ENCODE peak calls at places on chromosomes 6 and 20, in seven cellular contexts. X is body of pancreas, V is psoas muscle, J is RWPE2, U is Panc1, S is ovary, Y is lower lobe of right lung. P is an unnamed sample.

GRCh38 chr20:19590382-19590781 is 167.7 kb upstream of the RIN2 start:
- DNase-seq in U (no peak), X (no peak), V (no peak), J (no peak), S (no peak), Y (no peak), P (no peak)

GRCh38 chr20:34953960-34954359 is 1.6 kb downstream of the GSS start:
- DNase-seq in U (no peak), J (no peak), S (no peak), X (no peak), V (no peak), Y (no peak), P (no peak)

GRCh38 chr6:15547379-15547778 is 115.4 kb downstream of the DTNBP1 start:
- DNase-seq in S (no peak), Y (no peak), V (no peak), J (no peak), X (no peak), U (no peak), P (peak; percentile 50)

GRCh38 chr6:144510859-144511258 is 225.7 kb downstream of the UTRN start:
- DNase-seq in V (no peak), S (no peak), J (no peak), U (no peak), X (no peak), Y (no peak), P (no peak)

GRCh38 chr6:107185570-107185969 is 70.3 kb upstream of the BEND3 start:
- DNase-seq in Y (no peak), S (peak; percentile 37), J (no peak), U (no peak), X (no peak), V (no peak), P (no peak)

GRCh38 chr6:34560366-34561226 is 4.5 kb upstream of the SPDEF start:
- DNase-seq in X (no peak), Y (no peak), U (no peak), S (no peak), V (no peak), J (no peak), P (no peak)

GRCh38 chr6:17820055-17820454 is 113.3 kb upstream of the NUP153 start:
- DNase-seq in V (no peak), X (no peak), S (no peak), Y (no peak), J (no peak), U (no peak), P (no peak)

GRCh38 chr6:87066449-87067288 is 28.2 kb downstream of the CGA start:
- DNase-seq in U (peak; percentile 30), J (no peak), X (peak; percentile 45), Y (no peak), S (peak; percentile 37), V (no peak), P (peak; percentile 45)

GRCh38 chr6:166346449-166346848 is 4.1 kb upstream of the SFT2D1 start:
- DNase-seq in U (no peak), Y (no peak), X (no peak), J (no peak), V (no peak), S (no peak), P (no peak)

GRCh38 chr6:8579372-8579771 is 144.0 kb upstream of the SLC35B3 start:
- DNase-seq in X (no peak), S (no peak), V (no peak), U (no peak), Y (no peak), J (no peak), P (no peak)

GRCh38 chr6:2855061-2855519 is 13.4 kb upstream of the SERPINB1 start:
- DNase-seq in U (no peak), V (no peak), S (no peak), X (no peak), Y (no peak), J (no peak), P (no peak)

GRCh38 chr6:149049230-149049629 is 268.3 kb upstream of the TAB2 start:
- DNase-seq in U (no peak), S (no peak), V (no peak), X (no peak), Y (no peak), J (no peak), P (no peak)

GRCh38 chr6:43842231-43842794 is 72.3 kb downstream of the VEGFA start:
- DNase-seq in Y (no peak), J (no peak), X (no peak), U (no peak), V (no peak), S (no peak), P (no peak)

GRCh38 chr6:22251331-22251730 is 45.5 kb downstream of the PRL start:
- DNase-seq in J (no peak), X (no peak), S (no peak), V (no peak), U (no peak), Y (no peak), P (no peak)

GRCh38 chr20:53959849-53960585 is 110.4 kb downstream of the BCAS1 start:
- DNase-seq in S (no peak), U (no peak), Y (no peak), X (no peak), V (no peak), J (no peak), P (no peak)

GRCh38 chr6:137832110-137832509 is 34.9 kb upstream of the TNFAIP3 start:
- DNase-seq in J (no peak), U (no peak), X (no peak), V (no peak), Y (no peak), S (no peak), P (no peak)

GRCh38 chr6:100622907-100623692 is 158.4 kb upstream of the SIM1 start:
- DNase-seq in S (no peak), U (no peak), V (no peak), X (no peak), J (no peak), Y (no peak), P (peak; percentile 15)

GRCh38 chr6:113449051-113449450 is 408.1 kb upstream of the MARCKS start:
- DNase-seq in U (no peak), Y (no peak), X (no peak), V (no peak), J (no peak), S (no peak), P (no peak)

GRCh38 chr20:36344517-36345132 is 38.5 kb downstream of the DLGAP4 start:
- DNase-seq in J (peak; percentile 84), U (no peak), S (peak; percentile 36), Y (no peak), X (peak; percentile 46), V (no peak), P (peak; percentile 6)

GRCh38 chr6:113936093-113936934 is 34.6 kb downstream of the HDAC2 start:
- DNase-seq in Y (no peak), U (peak; percentile 69), V (no peak), J (no peak), S (no peak), X (no peak), P (peak; percentile 41)

GRCh38 chr6:71421611-71422010 is 133.0 kb downstream of the OGFRL1 start:
- DNase-seq in X (no peak), Y (no peak), S (no peak), U (no peak), V (no peak), J (no peak), P (no peak)
- H3K27ac ChIP-seq in X (peak overlapping the region; percentile 95), Y (peak overlapping the region; percentile 94), S (no peak overlapping the region), U (peak overlapping the region; percentile 96), V (peak overlapping the region; percentile 95), J (no peak overlapping the region), P (no peak overlapping the region)

DNA sequence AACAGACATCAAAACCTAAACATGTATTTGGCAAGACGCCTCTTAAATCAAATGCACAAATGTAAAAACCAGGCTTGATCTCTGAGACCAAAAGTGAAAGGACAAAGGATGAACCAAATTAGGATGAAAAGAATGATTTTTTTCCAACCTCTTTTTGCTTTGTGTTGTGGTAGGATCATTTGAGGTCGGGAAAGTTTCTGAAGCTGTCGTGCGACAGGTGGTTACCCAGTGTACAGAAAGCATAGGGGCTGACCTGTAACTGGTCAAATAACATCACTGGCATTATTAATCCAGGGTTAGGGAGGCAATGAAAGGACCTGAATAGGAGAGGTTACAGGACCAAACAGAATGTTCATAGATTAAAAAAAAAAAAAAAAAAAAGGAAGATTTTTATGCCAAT is 18.1 kb upstream of the NOL7 start:
- DNase-seq in J (no peak), X (no peak), U (no peak), Y (no peak), V (no peak), S (no peak), P (no peak)
- TF ChIP-seq CTCF in J (no peak), X (no peak), U (no peak), Y (no peak), V (no peak), S (no peak), P (no peak)

DNA sequence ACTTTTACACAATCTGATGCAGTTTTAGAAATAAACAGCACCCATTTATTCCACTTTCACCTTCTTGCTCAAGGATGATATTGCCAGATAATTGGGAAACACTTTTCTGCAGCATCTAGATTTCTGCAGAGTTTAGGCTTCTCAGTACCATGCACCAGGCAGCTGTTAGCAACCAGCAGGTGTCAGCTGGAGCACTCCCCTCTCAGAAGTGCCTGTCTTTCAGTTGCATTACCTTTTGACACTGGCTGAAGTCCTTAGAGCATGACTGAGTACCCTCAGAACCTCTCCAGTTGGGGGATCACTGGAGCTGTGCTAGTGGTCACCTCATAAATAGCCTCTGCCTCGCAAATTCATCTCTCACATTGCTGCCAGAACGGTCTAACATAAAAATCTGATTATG is 91.2 kb downstream of the DNAH8 start:
- DNase-seq in X (no peak), S (no peak), Y (no peak), V (no peak), U (no peak), J (no peak), P (no peak)
- H3K27me3 ChIP-seq in X (no peaks in the 10 kb centered on the region), S (no peaks in the 10 kb centered on the region), Y (no peaks in the 10 kb centered on the region), V (peaks cover 3% of the 10 kb centered on the region), U (peaks cover 31% of the 10 kb centered on the region), J (no peaks in the 10 kb centered on the region), P (no peaks in the 10 kb centered on the region)

GRCh38 chr6:117544725-117545124 is 57.6 kb downstream of the GOPC start:
- DNase-seq in U (no peak), J (no peak), Y (no peak), S (no peak), X (no peak), V (no peak), P (no peak)

GRCh38 chr6:117545161-117545595 is 57.1 kb downstream of the GOPC start:
- DNase-seq in V (no peak), X (no peak), J (peak; percentile 87), U (peak; percentile 77), S (no peak), Y (no peak), P (no peak)

GRCh38 chr6:117547688-117548621 is 54.4 kb downstream of the GOPC start:
- DNase-seq in U (no peak), J (no peak), X (peak; percentile 66), V (peak; percentile 78), S (peak; percentile 43), Y (peak; percentile 54), P (no peak)

GRCh38 chr6:117548797-117549301 is 53.5 kb downstream of the GOPC start:
- DNase-seq in U (no peak), V (no peak), X (no peak), Y (no peak), J (no peak), S (no peak), P (no peak)

DNA sequence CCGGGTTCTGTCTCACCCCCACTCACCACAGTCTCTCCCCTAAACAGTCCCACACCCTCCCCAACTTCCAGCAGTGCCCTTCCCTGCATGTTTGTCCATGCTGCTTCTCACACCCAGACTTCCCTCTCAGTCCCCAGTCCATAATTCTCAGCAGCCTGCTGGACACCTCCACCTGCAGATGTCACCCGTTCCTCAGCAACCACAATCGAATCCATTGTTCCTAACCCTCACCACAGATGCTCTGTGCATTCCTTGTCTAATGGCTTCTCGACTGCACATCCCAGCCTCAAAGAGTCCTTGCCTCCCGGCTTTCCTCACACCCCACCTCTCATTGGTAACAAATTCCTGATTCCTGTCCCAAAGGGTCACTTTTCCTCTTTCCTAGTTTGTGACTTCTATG is 55.6 kb downstream of the GOPC start:
- DNase-seq in Y (no peak), X (no peak), U (no peak), S (no peak), V (no peak), J (no peak), P (no peak)
- H3K27ac ChIP-seq in Y (no peak overlapping the region), X (no peak overlapping the region), U (peak overlapping the region; percentile 95), S (no peak overlapping the region), V (peak overlapping the region; percentile 85), J (peak overlapping the region; percentile 95), P (no peak overlapping the region)